ENCODE peak calls at places on chromosomes 1 and 21, in nine cellular contexts. N is GM12892, D is esophagus muscularis mucosa, S is HCT116, M is GM23338, Q is prostate gland, H is HL-60, U is SK-N-SH, B is K562. W is an unnamed sample.

GRCh38 chr1:7993593-7994479 is 32.3 kb downstream of the ERRFI1 start:
- DNase-seq in N (no peak), D (no peak), S (no peak), M (no peak), Q (no peak), H (no peak), U (no peak), B (no peak), W (no peak)

GRCh38 chr1:19964542-19964941 is 14.9 kb downstream of the PLA2G2A start:
- DNase-seq in N (no peak), D (no peak), S (no peak), M (no peak), Q (no peak), H (no peak), U (no peak), B (no peak), W (no peak)

GRCh38 chr1:56798053-56798471 is 21.1 kb downstream of the FYB2 start:
- DNase-seq in N (no peak), D (no peak), S (no peak), M (peak), Q (no peak), H (no peak), U (no peak), B (no peak), W (no peak)

GRCh38 chr1:202861420-202862121 is 27.4 kb downstream of the RABIF start:
- DNase-seq in N (peak), D (peak), S (peak), M (peak), Q (peak), H (peak), U (peak), B (peak), W (peak)

GRCh38 chr1:228308628-228309547 is 97.7 kb downstream of the TRIM11 start:
- DNase-seq in N (no peak), D (no peak), S (no peak), M (peak), Q (no peak), H (no peak), U (peak), B (peak), W (no peak)

GRCh38 chr21:45934570-45934969 is 47.0 kb upstream of the COL6A1 start:
- DNase-seq in N (no peak), D (no peak), S (no peak), M (no peak), Q (no peak), H (no peak), U (no peak), B (no peak), W (no peak)

GRCh38 chr21:39003982-39004775 is 179.1 kb downstream of the PSMG1 start:
- DNase-seq in N (no peak), D (no peak), S (no peak), M (no peak), Q (no peak), H (no peak), U (no peak), B (no peak), W (no peak)

GRCh38 chr1:246215505-246215893 is 291.6 kb downstream of the SMYD3 start:
- DNase-seq in N (no peak), D (no peak), S (no peak), M (no peak), Q (no peak), H (peak), U (no peak), B (no peak), W (no peak)

GRCh38 chr1:216183007-216183406 is 240.2 kb downstream of the USH2A start:
- DNase-seq in N (no peak), D (no peak), S (no peak), M (peak), Q (no peak), H (no peak), U (no peak), B (no peak), W (no peak)

GRCh38 chr1:9455487-9456237 is 83.6 kb upstream of the SLC25A33 start:
- DNase-seq in N (peak), D (no peak), S (peak), M (peak), Q (peak), H (peak), U (peak), B (peak), W (no peak)

GRCh38 chr1:206080421-206080820 is 27.4 kb downstream of the RHEX start:
- DNase-seq in N (no peak), D (no peak), S (no peak), M (no peak), Q (no peak), H (peak), U (no peak), B (no peak), W (no peak)

GRCh38 chr1:55073187-55073916 is 34.0 kb downstream of the PCSK9 start:
- DNase-seq in N (no peak), D (peak), S (no peak), M (no peak), Q (no peak), H (no peak), U (no peak), B (no peak), W (no peak)

DNA sequence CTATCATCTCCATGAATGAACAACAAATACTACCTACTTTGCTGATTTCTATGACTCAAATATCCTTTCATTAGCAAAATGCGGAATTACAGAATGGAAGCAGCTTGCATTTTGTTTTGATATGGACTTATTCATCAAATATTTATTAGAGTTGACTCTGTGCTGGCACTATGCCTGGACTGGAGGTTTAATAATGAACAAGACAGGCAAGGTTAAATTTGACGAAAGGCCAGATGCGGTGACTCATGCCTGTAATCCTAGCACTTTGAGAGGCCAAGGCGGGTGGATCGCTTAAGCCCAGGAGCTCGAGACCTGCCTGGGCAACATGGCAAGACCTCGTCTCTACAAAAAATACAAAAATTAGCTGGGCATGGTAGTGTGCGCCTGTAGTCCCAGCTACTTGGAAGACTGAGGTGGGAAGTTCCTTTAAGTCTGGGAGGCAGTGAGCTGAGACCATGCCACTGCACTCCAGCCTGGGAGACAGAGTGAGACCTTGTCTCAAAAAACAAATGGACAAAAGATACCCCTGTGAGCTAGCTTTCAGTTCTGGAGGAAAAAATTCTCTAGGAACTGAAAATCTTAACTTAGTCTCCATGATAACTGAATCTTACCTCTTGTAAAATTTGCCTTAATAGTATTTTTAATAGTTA is 29.3 kb upstream of the SOD1 start:
- DNase-seq in N (no peak), D (no peak), S (peak), M (no peak), Q (peak), H (no peak), U (no peak), B (no peak), W (no peak)
- TF ChIP-seq POLR2AphosphoS5 in N (no peak), D (no peak), S (peak), M (no peak), Q (peak), H (no peak), U (peak), B (no peak), W (peak)

GRCh38 chr1:18945401-18945849 is 11.1 kb downstream of the IFFO2 start:
- DNase-seq in N (no peak), D (no peak), S (no peak), M (peak), Q (peak), H (no peak), U (no peak), B (no peak), W (no peak)
- TF ChIP-seq POLR2AphosphoS5 in N (no peak), D (no peak), S (no peak), M (no peak), Q (peak), H (no peak), U (no peak), B (no peak), W (no peak)

GRCh38 chr1:67850151-67850551 is 16.9 kb upstream of the GNG12 start:
- DNase-seq in N (no peak), D (no peak), S (peak), M (peak), Q (no peak), H (no peak), U (peak), B (peak), W (no peak)

GRCh38 chr1:67851800-67852199 is 18.5 kb upstream of the GNG12 start:
- DNase-seq in N (no peak), D (no peak), S (no peak), M (no peak), Q (no peak), H (no peak), U (no peak), B (no peak), W (no peak)

GRCh38 chr1:67847466-67847865 is 14.2 kb upstream of the GNG12 start:
- DNase-seq in N (no peak), D (no peak), S (no peak), M (no peak), Q (no peak), H (no peak), U (no peak), B (no peak), W (no peak)

GRCh38 chr1:67853704-67854103 is 20.4 kb upstream of the GNG12 start:
- DNase-seq in N (no peak), D (no peak), S (peak), M (peak), Q (no peak), H (peak), U (peak), B (peak), W (no peak)

GRCh38 chr1:67850611-67851075 is 17.4 kb upstream of the GNG12 start:
- DNase-seq in N (no peak), D (no peak), S (peak), M (no peak), Q (peak), H (no peak), U (no peak), B (no peak), W (no peak)
- TF ChIP-seq POLR2AphosphoS5 in N (no peak), D (no peak), S (peak), M (no peak), Q (peak), H (no peak), U (no peak), B (no peak), W (no peak)

DNA sequence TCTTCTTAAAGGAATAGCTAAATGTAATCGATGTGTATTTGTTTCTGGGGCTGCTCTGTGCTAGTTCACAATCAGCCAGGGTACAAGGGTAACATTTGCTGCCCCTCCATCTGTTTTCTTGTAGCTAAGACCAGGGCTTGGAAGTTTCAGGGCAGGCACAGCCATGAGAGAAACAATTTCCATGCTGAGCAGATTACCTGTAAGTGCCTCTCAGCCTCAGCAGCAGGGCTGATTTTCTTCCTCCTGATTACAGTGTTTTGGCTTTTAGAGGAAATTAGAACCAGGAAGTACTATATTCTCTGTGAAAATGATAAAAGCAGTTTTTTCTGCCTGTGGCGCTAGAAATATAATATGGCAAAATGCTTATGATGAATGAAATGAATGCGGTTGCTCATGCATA is 86.4 kb upstream of the GNG12 start:
- DNase-seq in N (no peak), D (no peak), S (no peak), M (no peak), Q (no peak), H (no peak), U (no peak), B (no peak), W (no peak)
- TF ChIP-seq POLR2AphosphoS5 in N (no peak), D (no peak), S (no peak), M (no peak), Q (no peak), H (no peak), U (no peak), B (no peak), W (no peak)

GRCh38 chr1:12184008-12184681 is 17.4 kb downstream of the TNFRSF1B start:
- DNase-seq in N (no peak), D (peak), S (no peak), M (no peak), Q (peak), H (peak), U (peak), B (peak), W (peak)

GRCh38 chr1:12188115-12188514 is 21.3 kb downstream of the TNFRSF1B start:
- DNase-seq in N (no peak), D (no peak), S (no peak), M (peak), Q (no peak), H (no peak), U (no peak), B (no peak), W (no peak)

GRCh38 chr1:12186277-12186985 is 19.6 kb downstream of the TNFRSF1B start:
- DNase-seq in N (no peak), D (no peak), S (no peak), M (no peak), Q (no peak), H (no peak), U (no peak), B (no peak), W (no peak)

GRCh38 chr1:12185036-12185435 is 18.2 kb downstream of the TNFRSF1B start:
- DNase-seq in N (no peak), D (no peak), S (no peak), M (no peak), Q (no peak), H (peak), U (no peak), B (no peak), W (no peak)

GRCh38 chr1:12185556-12186276 is 18.9 kb downstream of the TNFRSF1B start:
- DNase-seq in N (no peak), D (no peak), S (no peak), M (no peak), Q (no peak), H (no peak), U (no peak), B (no peak), W (no peak)
- TF ChIP-seq POLR2AphosphoS5 in N (no peak), D (no peak), S (no peak), M (no peak), Q (no peak), H (peak), U (no peak), B (no peak), W (no peak)